ENCODE peak calls at places on chromosomes 11 and 22, in five cellular contexts. One of them, this sample, is unnamed.

GRCh38 chr11:116786360-116786759 is 1.5 kb downstream of the ZPR1 start:
- DNase-seq in kidney: no peak
- DNase-seq in HFFc6: no peak
- DNase-seq in activated CD8-positive, alpha-beta T cell treated with anti-CD3 and anti-CD28 coated beads for 36 hours: no peak
- DNase-seq in lower leg skin: no peak
- DNase-seq in this sample: no peak

GRCh38 chr22:37641251-37641949 is 1.9 kb downstream of the SH3BP1 start:
- DNase-seq in kidney: no peak
- DNase-seq in HFFc6: no peak
- DNase-seq in activated CD8-positive, alpha-beta T cell treated with anti-CD3 and anti-CD28 coated beads for 36 hours: no peak
- DNase-seq in lower leg skin: no peak
- DNase-seq in this sample: no peak

GRCh38 chr22:39593061-39593930 is 22.7 kb downstream of the CACNA1I start:
- DNase-seq in kidney: no peak
- DNase-seq in HFFc6: no peak
- DNase-seq in activated CD8-positive, alpha-beta T cell treated with anti-CD3 and anti-CD28 coated beads for 36 hours: no peak
- DNase-seq in lower leg skin: no peak
- DNase-seq in this sample: no peak

GRCh38 chr11:46888636-46889035 is 29.7 kb downstream of the LRP4 start:
- DNase-seq in kidney: no peak
- DNase-seq in HFFc6: no peak
- DNase-seq in activated CD8-positive, alpha-beta T cell treated with anti-CD3 and anti-CD28 coated beads for 36 hours: no peak
- DNase-seq in lower leg skin: no peak
- DNase-seq in this sample: no peak

GRCh38 chr11:115627071-115627470 is 122.9 kb upstream of the CADM1 start:
- DNase-seq in kidney: no peak
- DNase-seq in HFFc6: no peak
- DNase-seq in activated CD8-positive, alpha-beta T cell treated with anti-CD3 and anti-CD28 coated beads for 36 hours: no peak
- DNase-seq in lower leg skin: no peak
- DNase-seq in this sample: no peak

GRCh38 chr11:87428266-87428665 is 390.5 kb downstream of the TMEM135 start:
- DNase-seq in kidney: no peak
- DNase-seq in HFFc6: peak
- DNase-seq in activated CD8-positive, alpha-beta T cell treated with anti-CD3 and anti-CD28 coated beads for 36 hours: no peak
- DNase-seq in lower leg skin: no peak
- DNase-seq in this sample: no peak

GRCh38 chr22:24834845-24835570 is 29.0 kb downstream of the SGSM1 start:
- DNase-seq in kidney: no peak
- DNase-seq in HFFc6: no peak
- DNase-seq in activated CD8-positive, alpha-beta T cell treated with anti-CD3 and anti-CD28 coated beads for 36 hours: no peak
- DNase-seq in lower leg skin: no peak
- DNase-seq in this sample: no peak

GRCh38 chr11:75800136-75800675 is 14.8 kb upstream of the UVRAG start:
- DNase-seq in kidney: peak
- DNase-seq in HFFc6: no peak
- DNase-seq in activated CD8-positive, alpha-beta T cell treated with anti-CD3 and anti-CD28 coated beads for 36 hours: no peak
- DNase-seq in lower leg skin: no peak
- DNase-seq in this sample: no peak

GRCh38 chr11:1541474-1542204 is 30.4 kb downstream of the DUSP8 start:
- DNase-seq in kidney: no peak
- DNase-seq in HFFc6: no peak
- DNase-seq in activated CD8-positive, alpha-beta T cell treated with anti-CD3 and anti-CD28 coated beads for 36 hours: no peak
- DNase-seq in lower leg skin: no peak
- DNase-seq in this sample: no peak

GRCh38 chr11:18313985-18314763 is 7.8 kb downstream of the HPS5 start:
- DNase-seq in kidney: no peak
- DNase-seq in HFFc6: no peak
- DNase-seq in activated CD8-positive, alpha-beta T cell treated with anti-CD3 and anti-CD28 coated beads for 36 hours: no peak
- DNase-seq in lower leg skin: no peak
- DNase-seq in this sample: no peak

GRCh38 chr22:37016134-37016910 is 2.9 kb downstream of the TST start:
- DNase-seq in kidney: peak
- DNase-seq in HFFc6: no peak
- DNase-seq in activated CD8-positive, alpha-beta T cell treated with anti-CD3 and anti-CD28 coated beads for 36 hours: no peak
- DNase-seq in lower leg skin: no peak
- DNase-seq in this sample: no peak

GRCh38 chr22:17009640-17010291 is 1.7 kb upstream of the GAB4 start:
- DNase-seq in kidney: no peak
- DNase-seq in HFFc6: no peak
- DNase-seq in activated CD8-positive, alpha-beta T cell treated with anti-CD3 and anti-CD28 coated beads for 36 hours: no peak
- DNase-seq in lower leg skin: no peak
- DNase-seq in this sample: no peak
- TF ChIP-seq CTCF in kidney: no peak
- TF ChIP-seq CTCF in HFFc6: no peak
- TF ChIP-seq CTCF in activated CD8-positive, alpha-beta T cell treated with anti-CD3 and anti-CD28 coated beads for 36 hours: no peak
- TF ChIP-seq CTCF in lower leg skin: no peak
- TF ChIP-seq CTCF in this sample: no peak

GRCh38 chr11:58286249-58286648 is 18.2 kb upstream of the OR10W1 start:
- DNase-seq in kidney: no peak
- DNase-seq in HFFc6: peak
- DNase-seq in activated CD8-positive, alpha-beta T cell treated with anti-CD3 and anti-CD28 coated beads for 36 hours: peak
- DNase-seq in lower leg skin: no peak
- DNase-seq in this sample: peak
- TF ChIP-seq CTCF in kidney: peak
- TF ChIP-seq CTCF in HFFc6: peak
- TF ChIP-seq CTCF in activated CD8-positive, alpha-beta T cell treated with anti-CD3 and anti-CD28 coated beads for 36 hours: no peak
- TF ChIP-seq CTCF in lower leg skin: no peak
- TF ChIP-seq CTCF in this sample: peak

GRCh38 chr11:3195251-3196160 is 23.1 kb downstream of the MRGPRG start:
- DNase-seq in kidney: no peak
- DNase-seq in HFFc6: no peak
- DNase-seq in activated CD8-positive, alpha-beta T cell treated with anti-CD3 and anti-CD28 coated beads for 36 hours: no peak
- DNase-seq in lower leg skin: no peak
- DNase-seq in this sample: no peak
- TF ChIP-seq CTCF in kidney: peak
- TF ChIP-seq CTCF in HFFc6: peak
- TF ChIP-seq CTCF in activated CD8-positive, alpha-beta T cell treated with anti-CD3 and anti-CD28 coated beads for 36 hours: no peak
- TF ChIP-seq CTCF in lower leg skin: no peak
- TF ChIP-seq CTCF in this sample: no peak

DNA sequence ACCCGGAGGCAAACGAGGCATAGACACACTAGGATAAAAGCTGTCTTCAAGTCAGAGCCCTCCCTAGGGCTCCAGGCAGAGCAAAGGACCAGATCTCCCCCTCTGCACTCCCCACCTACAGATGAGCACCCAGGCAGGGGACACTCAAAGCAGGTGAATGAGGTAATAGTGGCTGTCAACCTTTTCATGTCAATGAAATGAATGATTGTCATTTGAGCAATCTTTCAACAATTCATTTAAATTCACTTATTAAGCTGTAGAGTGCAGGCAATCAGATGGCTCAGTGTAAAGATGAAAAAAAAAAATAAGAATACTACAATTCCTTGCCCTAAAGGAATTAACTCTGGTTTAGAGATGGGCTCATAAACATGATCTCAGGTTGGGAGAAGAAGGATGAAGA is 427.8 kb upstream of the ISX start:
- DNase-seq in kidney: no peak
- DNase-seq in HFFc6: no peak
- DNase-seq in activated CD8-positive, alpha-beta T cell treated with anti-CD3 and anti-CD28 coated beads for 36 hours: no peak
- DNase-seq in lower leg skin: no peak
- DNase-seq in this sample: no peak
- TF ChIP-seq CTCF in kidney: no peak
- TF ChIP-seq CTCF in HFFc6: no peak
- TF ChIP-seq CTCF in activated CD8-positive, alpha-beta T cell treated with anti-CD3 and anti-CD28 coated beads for 36 hours: no peak
- TF ChIP-seq CTCF in lower leg skin: no peak
- TF ChIP-seq CTCF in this sample: no peak

GRCh38 chr11:101914737-101915426 is at the start of gene CEP126:
- DNase-seq in kidney: peak
- DNase-seq in HFFc6: peak
- DNase-seq in activated CD8-positive, alpha-beta T cell treated with anti-CD3 and anti-CD28 coated beads for 36 hours: peak
- DNase-seq in lower leg skin: peak
- DNase-seq in this sample: peak

GRCh38 chr11:101914349-101914736 is 467 bp upstream of the CEP126 start:
- DNase-seq in kidney: no peak
- DNase-seq in HFFc6: peak
- DNase-seq in activated CD8-positive, alpha-beta T cell treated with anti-CD3 and anti-CD28 coated beads for 36 hours: no peak
- DNase-seq in lower leg skin: no peak
- DNase-seq in this sample: no peak

GRCh38 chr11:101913631-101914030 is 1.2 kb upstream of the CEP126 start:
- DNase-seq in kidney: no peak
- DNase-seq in HFFc6: no peak
- DNase-seq in activated CD8-positive, alpha-beta T cell treated with anti-CD3 and anti-CD28 coated beads for 36 hours: no peak
- DNase-seq in lower leg skin: no peak
- DNase-seq in this sample: no peak

GRCh38 chr11:101915811-101916291 is 471 bp downstream of the ANGPTL5 start:
- DNase-seq in kidney: no peak
- DNase-seq in HFFc6: peak
- DNase-seq in activated CD8-positive, alpha-beta T cell treated with anti-CD3 and anti-CD28 coated beads for 36 hours: no peak
- DNase-seq in lower leg skin: no peak
- DNase-seq in this sample: peak

DNA sequence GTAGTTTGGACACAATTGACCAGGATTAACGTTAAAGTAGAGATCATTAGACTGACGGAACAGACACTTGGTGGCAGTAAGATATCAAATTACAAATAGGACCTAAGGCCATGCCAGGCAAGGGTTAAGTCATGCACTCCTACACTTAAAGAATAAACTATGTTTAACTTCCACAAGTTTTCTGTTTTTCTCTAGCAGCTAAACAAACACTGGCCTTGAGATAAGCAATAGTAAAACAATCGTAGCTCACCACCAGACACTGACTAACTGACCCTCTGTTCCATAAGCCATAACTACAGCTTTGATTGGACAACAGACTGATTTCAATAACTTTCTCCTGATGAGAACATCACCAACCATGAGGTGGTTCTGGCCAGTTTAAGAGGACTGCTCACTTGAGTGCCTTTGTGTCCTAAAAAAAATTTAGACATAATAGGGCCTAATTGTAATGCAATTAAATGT is 2.0 kb upstream of the CEP126 start:
- DNase-seq in kidney: no peak
- DNase-seq in HFFc6: no peak
- DNase-seq in activated CD8-positive, alpha-beta T cell treated with anti-CD3 and anti-CD28 coated beads for 36 hours: no peak
- DNase-seq in lower leg skin: no peak
- DNase-seq in this sample: no peak
- TF ChIP-seq CTCF in kidney: no peak
- TF ChIP-seq CTCF in HFFc6: no peak
- TF ChIP-seq CTCF in activated CD8-positive, alpha-beta T cell treated with anti-CD3 and anti-CD28 coated beads for 36 hours: no peak
- TF ChIP-seq CTCF in lower leg skin: no peak
- TF ChIP-seq CTCF in this sample: no peak

DNA sequence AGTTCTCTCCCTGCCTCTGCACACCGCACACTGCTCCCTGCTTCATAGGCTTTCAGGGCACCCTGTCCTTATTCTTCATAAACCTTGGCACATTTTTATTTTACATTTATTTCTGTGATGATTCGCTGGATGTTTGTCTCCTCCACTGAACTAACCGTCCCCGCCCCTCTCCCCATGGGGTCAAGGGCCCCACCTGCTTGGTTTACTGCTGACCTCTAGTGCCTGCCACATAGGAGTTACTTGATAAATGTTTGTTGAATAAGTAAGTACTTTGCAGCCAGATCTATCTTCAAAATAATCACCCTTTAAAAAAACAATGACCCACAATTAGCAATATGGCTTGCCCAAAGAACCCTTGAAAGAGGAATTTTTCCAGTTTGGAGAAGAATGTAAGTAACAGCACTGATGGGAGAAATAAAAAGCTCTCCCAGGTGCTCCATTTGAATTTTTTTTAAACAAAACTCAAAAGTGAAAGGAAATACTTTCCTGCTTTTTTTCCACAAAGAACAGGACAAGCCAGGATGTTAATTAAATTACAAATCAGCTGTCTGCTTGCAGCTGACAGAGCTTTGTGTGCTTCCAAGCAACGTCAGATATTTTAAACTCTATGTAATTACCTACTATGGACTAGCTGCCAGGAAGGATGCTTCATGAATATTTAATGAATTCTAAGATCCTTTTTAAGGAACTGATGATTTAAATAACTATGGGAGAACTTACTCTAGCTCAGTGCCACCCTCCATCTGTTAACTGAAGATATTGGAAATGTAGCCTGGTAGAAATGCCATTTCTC is 1083.6 kb downstream of the DLG2 start:
- DNase-seq in kidney: no peak
- DNase-seq in HFFc6: no peak
- DNase-seq in activated CD8-positive, alpha-beta T cell treated with anti-CD3 and anti-CD28 coated beads for 36 hours: no peak
- DNase-seq in lower leg skin: no peak
- DNase-seq in this sample: no peak
- TF ChIP-seq CTCF in kidney: no peak
- TF ChIP-seq CTCF in HFFc6: no peak
- TF ChIP-seq CTCF in activated CD8-positive, alpha-beta T cell treated with anti-CD3 and anti-CD28 coated beads for 36 hours: no peak
- TF ChIP-seq CTCF in lower leg skin: no peak
- TF ChIP-seq CTCF in this sample: no peak

GRCh38 chr11:25758145-25758661 is 573.7 kb upstream of the ANO3 start:
- DNase-seq in kidney: no peak
- DNase-seq in HFFc6: no peak
- DNase-seq in activated CD8-positive, alpha-beta T cell treated with anti-CD3 and anti-CD28 coated beads for 36 hours: no peak
- DNase-seq in lower leg skin: no peak
- DNase-seq in this sample: no peak
- TF ChIP-seq CTCF in kidney: no peak
- TF ChIP-seq CTCF in HFFc6: no peak
- TF ChIP-seq CTCF in activated CD8-positive, alpha-beta T cell treated with anti-CD3 and anti-CD28 coated beads for 36 hours: no peak
- TF ChIP-seq CTCF in lower leg skin: no peak
- TF ChIP-seq CTCF in this sample: no peak

DNA sequence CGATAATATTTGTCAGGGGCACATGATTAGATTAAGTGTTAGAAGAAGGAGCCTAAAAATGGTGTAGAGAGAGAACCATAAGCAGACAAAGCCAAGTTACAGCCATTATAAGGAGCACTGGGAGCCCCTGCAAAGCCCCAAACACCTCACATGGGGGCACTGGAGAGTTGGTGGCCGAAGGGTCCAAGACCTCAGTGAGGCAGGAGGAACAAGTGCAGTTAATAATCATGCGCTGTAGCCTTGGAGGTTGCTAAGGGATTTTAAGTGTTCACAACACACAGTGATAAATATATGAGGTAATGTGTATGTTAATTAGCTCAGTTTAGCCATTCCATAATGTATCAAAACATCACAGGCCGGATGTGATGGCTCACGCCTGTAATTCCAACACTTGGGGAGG is 54.4 kb upstream of the JAM3 start:
- DNase-seq in kidney: no peak
- DNase-seq in HFFc6: peak
- DNase-seq in activated CD8-positive, alpha-beta T cell treated with anti-CD3 and anti-CD28 coated beads for 36 hours: peak
- DNase-seq in lower leg skin: no peak
- DNase-seq in this sample: no peak
- TF ChIP-seq CTCF in kidney: no peak
- TF ChIP-seq CTCF in HFFc6: peak
- TF ChIP-seq CTCF in activated CD8-positive, alpha-beta T cell treated with anti-CD3 and anti-CD28 coated beads for 36 hours: no peak
- TF ChIP-seq CTCF in lower leg skin: no peak
- TF ChIP-seq CTCF in this sample: no peak

This sample was measured in GM13976.